ENCODE peak calls at places on chromosomes 13 and 19, in five cellular contexts. M, X, R, P and S are unnamed samples.

GRCh38 chr13:32267836-32268439 is 47.2 kb downstream of the ZAR1L start:
- DNase-seq in M (no peak), X (peak), R (no peak), P (peak), S (no peak)

GRCh38 chr13:41463823-41464602 is 6.7 kb downstream of the RGCC start:
- DNase-seq in M (no peak), X (peak), R (peak), P (no peak), S (no peak)

GRCh38 chr13:91719033-91719432 is 320.6 kb downstream of the GPC5 start:
- DNase-seq in M (no peak), X (no peak), R (no peak), P (no peak), S (peak)

GRCh38 chr19:45418812-45419211 is 4.9 kb downstream of the ERCC1 start:
- DNase-seq in M (no peak), X (no peak), R (no peak), P (no peak), S (no peak)

GRCh38 chr19:620166-620862 is 13.0 kb downstream of the POLRMT start:
- DNase-seq in M (no peak), X (peak), R (no peak), P (no peak), S (no peak)

GRCh38 chr19:54062643-54063042 is 1.1 kb downstream of the VSTM1 start:
- DNase-seq in M (no peak), X (peak), R (no peak), P (no peak), S (no peak)

GRCh38 chr19:2983351-2984195 is 6.2 kb downstream of the TLE6 start:
- DNase-seq in M (no peak), X (peak), R (no peak), P (peak), S (no peak)

GRCh38 chr19:21463449-21464105 is 41.8 kb upstream of the ZNF429 start:
- DNase-seq in M (no peak), X (peak), R (no peak), P (peak), S (no peak)

GRCh38 chr13:20254076-20254475 is 22.0 kb upstream of the GJB6 start:
- DNase-seq in M (no peak), X (no peak), R (no peak), P (no peak), S (no peak)

GRCh38 chr19:5281588-5281987 is 59.0 kb downstream of the PTPRS start:
- DNase-seq in M (no peak), X (no peak), R (no peak), P (no peak), S (no peak)

GRCh38 chr13:32893176-32893575 is 123.0 kb upstream of the KL start:
- DNase-seq in M (no peak), X (no peak), R (no peak), P (no peak), S (no peak)

GRCh38 chr19:35458821-35459391 is 10.8 kb downstream of the FFAR2 start:
- DNase-seq in M (peak), X (no peak), R (peak), P (no peak), S (peak)

GRCh38 chr13:30577381-30577780 is 40.3 kb upstream of the USPL1 start:
- DNase-seq in M (peak), X (no peak), R (peak), P (no peak), S (no peak)

GRCh38 chr13:30584332-30584731 is 33.4 kb upstream of the USPL1 start:
- DNase-seq in M (no peak), X (no peak), R (no peak), P (no peak), S (no peak)

GRCh38 chr13:30580852-30581502 is 36.7 kb upstream of the USPL1 start:
- DNase-seq in M (no peak), X (no peak), R (no peak), P (no peak), S (no peak)

GRCh38 chr13:30585748-30586262 is 31.9 kb upstream of the USPL1 start:
- DNase-seq in M (no peak), X (no peak), R (no peak), P (no peak), S (no peak)

DNA sequence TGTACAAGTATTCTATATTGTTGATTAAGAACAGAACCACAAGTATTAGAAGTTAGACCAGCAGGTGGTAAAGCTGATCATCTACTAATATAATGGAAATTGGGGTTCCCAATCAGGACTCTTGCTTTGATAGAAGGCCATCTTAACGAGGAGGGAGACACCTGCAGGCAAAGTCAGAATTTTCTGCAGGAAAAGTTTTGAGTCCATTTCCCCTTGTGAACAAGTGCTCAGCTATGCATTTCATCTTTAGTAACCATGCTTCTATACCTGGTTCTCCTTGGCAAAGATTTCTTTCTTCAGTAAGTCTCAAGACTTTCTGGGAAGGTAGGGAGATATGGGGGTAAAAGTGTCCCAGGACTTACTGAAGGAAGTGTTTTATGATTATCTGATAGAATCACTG is 36.1 kb upstream of the USPL1 start:
- DNase-seq in M (peak), X (no peak), R (no peak), P (no peak), S (peak)
- TF ChIP-seq KDM1A in M (no peak), X (no peak), R (no peak), P (no peak), S (no peak)

GRCh38 chr13:113075711-113076110 is 29.9 kb upstream of the F7 start:
- DNase-seq in M (no peak), X (no peak), R (no peak), P (no peak), S (no peak)
- TF ChIP-seq KDM1A in M (no peak), X (no peak), R (no peak), P (no peak), S (no peak)

GRCh38 chr19:42421101-42421500 is 6.1 kb downstream of the LIPE start:
- DNase-seq in M (no peak), X (no peak), R (no peak), P (no peak), S (no peak)
- TF ChIP-seq KDM1A in M (no peak), X (no peak), R (no peak), P (no peak), S (no peak)

DNA sequence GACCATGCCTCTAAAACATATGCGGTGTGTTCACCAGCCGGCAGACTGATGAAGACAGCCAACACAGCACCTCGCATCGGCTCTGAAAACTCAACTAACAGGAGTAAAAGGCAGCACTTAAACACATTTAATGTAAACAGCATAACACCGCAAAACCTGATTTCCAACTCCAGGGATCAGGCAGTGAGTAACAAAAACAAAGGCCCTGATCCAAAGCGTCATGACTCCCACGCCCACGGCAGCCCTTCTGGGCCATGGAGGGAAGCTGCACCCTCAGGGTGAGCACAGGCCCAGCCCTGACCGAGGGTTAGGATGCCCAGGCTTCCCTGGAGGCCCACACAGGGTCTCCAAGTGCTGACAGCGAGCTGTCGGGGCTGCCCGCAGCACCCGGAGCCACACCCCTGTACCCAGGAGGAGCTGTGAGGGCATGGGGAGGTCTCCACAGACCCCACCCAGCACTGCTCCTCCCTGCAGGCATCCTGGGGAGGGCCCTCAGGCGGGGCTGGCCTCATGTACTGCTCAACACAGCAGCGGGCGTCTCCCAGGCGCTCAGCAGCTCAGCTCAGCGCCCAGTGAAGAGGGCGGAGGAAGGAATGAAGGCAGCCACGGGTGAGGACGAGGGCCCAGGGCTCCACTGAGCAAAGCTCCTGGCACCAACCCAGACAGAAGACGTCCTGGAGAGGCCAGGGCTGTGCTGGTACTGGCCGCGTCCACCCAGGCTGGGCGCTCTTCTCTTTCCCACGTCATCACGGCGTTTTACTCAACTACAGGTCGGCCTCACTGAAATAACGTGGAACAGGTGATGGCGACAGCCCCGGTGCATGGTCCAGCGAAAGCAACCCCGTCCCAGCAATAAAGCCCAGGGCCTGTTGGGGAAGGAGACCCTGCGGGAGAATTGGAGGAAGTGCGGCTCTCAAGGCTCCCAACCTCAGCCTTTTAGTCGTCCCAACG is 53.6 kb downstream of the RASA3 start:
- DNase-seq in M (no peak), X (no peak), R (no peak), P (no peak), S (no peak)
- TF ChIP-seq KDM1A in M (no peak), X (no peak), R (no peak), P (no peak), S (no peak)

GRCh38 chr13:96632536-96633320 is 361.5 kb downstream of the OXGR1 start:
- DNase-seq in M (no peak), X (no peak), R (no peak), P (no peak), S (no peak)

GRCh38 chr13:96637039-96637438 is 357.2 kb downstream of the OXGR1 start:
- DNase-seq in M (no peak), X (no peak), R (no peak), P (no peak), S (no peak)

DNA sequence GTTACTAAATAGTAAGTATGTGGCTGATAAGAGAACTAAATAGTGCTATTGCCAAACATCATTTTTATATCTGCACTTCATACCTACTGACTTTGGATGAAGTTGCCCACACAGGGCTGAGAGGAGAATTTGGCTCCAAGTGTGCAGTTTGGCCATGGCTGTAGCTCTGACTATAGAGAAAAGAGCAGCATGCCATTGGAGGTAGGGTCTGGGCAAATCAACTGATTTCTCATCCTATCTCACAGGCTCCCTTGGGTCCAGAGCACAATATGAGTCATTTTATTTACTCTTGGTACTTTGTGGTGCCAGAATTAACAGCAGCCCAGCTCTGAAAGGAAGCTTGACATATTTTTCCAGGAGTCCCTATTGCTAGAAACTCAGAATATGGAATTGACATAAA is 358.0 kb downstream of the OXGR1 start:
- DNase-seq in M (no peak), X (no peak), R (no peak), P (no peak), S (no peak)
- TF ChIP-seq KDM1A in M (no peak), X (no peak), R (no peak), P (no peak), S (no peak)

DNA sequence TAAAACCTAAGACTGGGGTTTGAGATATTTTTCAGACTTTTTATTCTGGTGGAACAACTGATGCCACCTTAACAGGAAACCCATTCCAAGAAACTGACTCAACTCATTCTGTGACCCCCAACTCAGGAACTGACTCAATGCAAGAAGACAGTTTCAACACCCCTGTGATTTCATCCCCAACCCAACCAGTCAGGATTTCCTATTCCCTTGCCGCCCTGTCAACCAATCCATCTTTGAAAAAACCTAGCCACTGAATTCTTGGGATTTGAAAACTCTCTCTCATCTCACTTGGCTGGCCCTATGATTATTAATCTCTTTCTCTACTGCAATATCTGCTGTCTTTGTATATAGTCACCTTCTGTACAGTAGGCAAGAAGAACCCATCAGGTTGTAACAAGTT is 1211.9 kb upstream of the ATXN8OS start:
- DNase-seq in M (no peak), X (no peak), R (no peak), P (no peak), S (no peak)
- TF ChIP-seq KDM1A in M (no peak), X (no peak), R (no peak), P (no peak), S (no peak)

DNA sequence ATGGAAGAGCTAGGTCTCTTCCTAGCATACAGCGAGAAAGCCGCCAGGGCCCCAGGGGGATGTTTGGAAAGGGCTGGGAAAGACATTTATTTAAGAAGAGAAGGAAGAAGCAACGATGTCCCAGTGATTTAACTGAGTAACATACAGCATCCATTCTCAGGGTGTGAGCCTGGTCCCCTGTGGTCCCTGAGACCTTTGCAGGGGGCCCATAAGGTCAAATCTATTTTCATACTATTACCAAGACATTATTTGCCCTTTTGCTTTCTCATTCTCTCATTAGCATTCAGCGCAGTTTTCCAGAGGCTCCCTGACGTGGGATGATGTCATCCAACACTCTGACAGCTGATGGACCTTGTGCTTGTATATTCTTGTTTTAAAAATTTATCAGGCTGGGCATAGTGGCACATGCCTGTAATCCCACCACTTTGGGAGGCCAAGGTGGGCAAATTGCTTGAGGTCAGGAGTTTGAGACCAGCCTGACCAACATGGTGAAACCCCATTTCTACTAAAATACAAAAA is 18.3 kb upstream of the HNRNPUL1 start:
- DNase-seq in M (no peak), X (no peak), R (no peak), P (no peak), S (no peak)
- TF ChIP-seq KDM1A in M (no peak), X (no peak), R (no peak), P (no peak), S (no peak)